ENCODE peak calls at places on chromosomes 4 and X, in six cellular contexts. One of them, this sample, is unnamed.

GRCh38 chrX:2492536-2493218 is 8.1 kb downstream of the DHRSX start:
- DNase-seq in activated CD4-positive, alpha-beta T cell treated with anti-CD3 and anti-CD28 coated beads for 1 hour: no peak
- DNase-seq in heart left ventricle: peak
- DNase-seq in stimulated activated CD4-positive, alpha-beta T cell treated with anti-CD3 and anti-CD28 coated beads, Interleukin-15, amount 100 ng/mL, for 1 hour: no peak
- DNase-seq in HFF-Myc: no peak
- DNase-seq in Right ventricle myocardium superior: no peak
- DNase-seq in this sample: no peak

GRCh38 chr4:2626231-2626630 is 89.8 kb downstream of the FAM193A start:
- DNase-seq in activated CD4-positive, alpha-beta T cell treated with anti-CD3 and anti-CD28 coated beads for 1 hour: no peak
- DNase-seq in heart left ventricle: no peak
- DNase-seq in stimulated activated CD4-positive, alpha-beta T cell treated with anti-CD3 and anti-CD28 coated beads, Interleukin-15, amount 100 ng/mL, for 1 hour: no peak
- DNase-seq in HFF-Myc: no peak
- DNase-seq in Right ventricle myocardium superior: no peak
- DNase-seq in this sample: no peak

GRCh38 chrX:107672955-107673378 is 44.7 kb downstream of the PRPS1 start:
- DNase-seq in activated CD4-positive, alpha-beta T cell treated with anti-CD3 and anti-CD28 coated beads for 1 hour: peak
- DNase-seq in heart left ventricle: peak
- DNase-seq in stimulated activated CD4-positive, alpha-beta T cell treated with anti-CD3 and anti-CD28 coated beads, Interleukin-15, amount 100 ng/mL, for 1 hour: peak
- DNase-seq in HFF-Myc: no peak
- DNase-seq in Right ventricle myocardium superior: peak
- DNase-seq in this sample: no peak

GRCh38 chr4:104967034-104967401 is 179.7 kb upstream of the TET2 start:
- DNase-seq in activated CD4-positive, alpha-beta T cell treated with anti-CD3 and anti-CD28 coated beads for 1 hour: no peak
- DNase-seq in heart left ventricle: no peak
- DNase-seq in stimulated activated CD4-positive, alpha-beta T cell treated with anti-CD3 and anti-CD28 coated beads, Interleukin-15, amount 100 ng/mL, for 1 hour: no peak
- DNase-seq in HFF-Myc: no peak
- DNase-seq in Right ventricle myocardium superior: no peak
- DNase-seq in this sample: no peak

GRCh38 chr4:85092536-85092935 is 126.0 kb upstream of the WDFY3 start:
- DNase-seq in activated CD4-positive, alpha-beta T cell treated with anti-CD3 and anti-CD28 coated beads for 1 hour: no peak
- DNase-seq in heart left ventricle: no peak
- DNase-seq in stimulated activated CD4-positive, alpha-beta T cell treated with anti-CD3 and anti-CD28 coated beads, Interleukin-15, amount 100 ng/mL, for 1 hour: no peak
- DNase-seq in HFF-Myc: no peak
- DNase-seq in Right ventricle myocardium superior: no peak
- DNase-seq in this sample: no peak

GRCh38 chr4:54743562-54743961 is 85.8 kb downstream of the KIT start:
- DNase-seq in activated CD4-positive, alpha-beta T cell treated with anti-CD3 and anti-CD28 coated beads for 1 hour: no peak
- DNase-seq in heart left ventricle: no peak
- DNase-seq in stimulated activated CD4-positive, alpha-beta T cell treated with anti-CD3 and anti-CD28 coated beads, Interleukin-15, amount 100 ng/mL, for 1 hour: no peak
- DNase-seq in HFF-Myc: no peak
- DNase-seq in Right ventricle myocardium superior: no peak
- DNase-seq in this sample: no peak

GRCh38 chr4:48331577-48332340 is 9.6 kb upstream of the SLAIN2 start:
- DNase-seq in activated CD4-positive, alpha-beta T cell treated with anti-CD3 and anti-CD28 coated beads for 1 hour: no peak
- DNase-seq in heart left ventricle: no peak
- DNase-seq in stimulated activated CD4-positive, alpha-beta T cell treated with anti-CD3 and anti-CD28 coated beads, Interleukin-15, amount 100 ng/mL, for 1 hour: no peak
- DNase-seq in HFF-Myc: no peak
- DNase-seq in Right ventricle myocardium superior: no peak
- DNase-seq in this sample: no peak

GRCh38 chr4:137345597-137345996 is 186.7 kb downstream of the PCDH18 start:
- DNase-seq in activated CD4-positive, alpha-beta T cell treated with anti-CD3 and anti-CD28 coated beads for 1 hour: no peak
- DNase-seq in heart left ventricle: no peak
- DNase-seq in stimulated activated CD4-positive, alpha-beta T cell treated with anti-CD3 and anti-CD28 coated beads, Interleukin-15, amount 100 ng/mL, for 1 hour: no peak
- DNase-seq in HFF-Myc: no peak
- DNase-seq in Right ventricle myocardium superior: no peak
- DNase-seq in this sample: no peak

This sample was measured in HS-5.